ENCODE peak calls at places on chromosomes 2 and 18, in eight cellular contexts. T, K, M, F, C, B, E and A are unnamed samples.
A peak's percentile ranks its signal among the peaks of the same experiment; 100 is the strongest.

GRCh38 chr2:45855374-45855773 is 203.9 kb downstream of the PRKCE start:
- DNase-seq in T (no peak), K (no peak), M (no peak), F (no peak), C (no peak), B (no peak), E (no peak), A (no peak)

GRCh38 chr2:197205590-197206215 is 104.9 kb downstream of the ANKRD44 start:
- DNase-seq in T (peak; percentile 53), K (no peak), M (no peak), F (peak; percentile 32), C (no peak), B (peak; percentile 42), E (no peak), A (no peak)

GRCh38 chr2:69755862-69756467 is 14.0 kb downstream of the ANXA4 start:
- DNase-seq in T (no peak), K (no peak), M (no peak), F (no peak), C (no peak), B (no peak), E (no peak), A (peak; percentile 74)

GRCh38 chr2:65214843-65215242 is 12.8 kb upstream of the ACTR2 start:
- DNase-seq in T (no peak), K (no peak), M (no peak), F (no peak), C (no peak), B (no peak), E (no peak), A (no peak)

GRCh38 chr18:51120809-51121596 is 76.5 kb downstream of the MEX3C start:
- DNase-seq in T (no peak), K (no peak), M (no peak), F (no peak), C (no peak), B (no peak), E (no peak), A (no peak)

GRCh38 chr2:19901201-19901457 is 654 bp downstream of the TTC32 start:
- DNase-seq in T (no peak), K (no peak), M (no peak), F (no peak), C (no peak), B (no peak), E (peak; percentile 41), A (no peak)

GRCh38 chr2:99198103-99198841 is 17.3 kb downstream of the MRPL30 start:
- DNase-seq in T (no peak), K (no peak), M (no peak), F (no peak), C (no peak), B (no peak), E (no peak), A (no peak)

GRCh38 chr2:113158884-113159553 is 14.8 kb upstream of the PSD4 start:
- DNase-seq in T (no peak), K (no peak), M (no peak), F (no peak), C (no peak), B (no peak), E (no peak), A (no peak)

GRCh38 chr18:3683483-3683882 is 233.5 kb downstream of the TGIF1 start:
- DNase-seq in T (no peak), K (peak; percentile 2), M (no peak), F (no peak), C (no peak), B (no peak), E (no peak), A (no peak)

GRCh38 chr18:11946756-11947155 is 34.6 kb upstream of the IMPA2 start:
- DNase-seq in T (no peak), K (no peak), M (no peak), F (no peak), C (no peak), B (no peak), E (no peak), A (no peak)

GRCh38 chr2:241214766-241215165 is 26.3 kb downstream of the ANO7 start:
- DNase-seq in T (no peak), K (no peak), M (no peak), F (no peak), C (no peak), B (no peak), E (no peak), A (no peak)

GRCh38 chr2:96092896-96093295 is 23.5 kb downstream of the ADRA2B start:
- DNase-seq in T (no peak), K (no peak), M (no peak), F (no peak), C (no peak), B (no peak), E (no peak), A (no peak)

GRCh38 chr2:165725421-165725820 is 68.6 kb downstream of the GALNT3 start:
- DNase-seq in T (no peak), K (no peak), M (no peak), F (no peak), C (no peak), B (no peak), E (no peak), A (peak; percentile 17)

GRCh38 chr2:120779781-120780283 is 44.2 kb downstream of the GLI2 start:
- DNase-seq in T (no peak), K (no peak), M (no peak), F (no peak), C (no peak), B (no peak), E (no peak), A (peak; percentile 49)

GRCh38 chr2:230203110-230203676 is 16.6 kb downstream of the SP110 start:
- DNase-seq in T (peak; percentile 53), K (no peak), M (no peak), F (no peak), C (no peak), B (no peak), E (no peak), A (no peak)

GRCh38 chr2:70616168-70616694 is 62.6 kb upstream of the TGFA start:
- DNase-seq in T (no peak), K (no peak), M (no peak), F (no peak), C (no peak), B (no peak), E (no peak), A (no peak)

GRCh38 chr2:187453078-187453641 is 5.1 kb upstream of the CALCRL start:
- DNase-seq in T (peak; percentile 4), K (peak; percentile 40), M (no peak), F (no peak), C (peak; percentile 1), B (no peak), E (no peak), A (no peak)

GRCh38 chr2:238891667-238892500 is 44.0 kb downstream of the TWIST2 start:
- DNase-seq in T (no peak), K (no peak), M (no peak), F (no peak), C (no peak), B (no peak), E (no peak), A (no peak)

GRCh38 chr18:37486848-37487247 is 78.8 kb downstream of the CELF4 start:
- DNase-seq in T (no peak), K (no peak), M (no peak), F (no peak), C (no peak), B (no peak), E (no peak), A (no peak)

GRCh38 chr2:648476-649424 is 28.5 kb downstream of the TMEM18 start:
- DNase-seq in T (no peak), K (no peak), M (no peak), F (no peak), C (no peak), B (no peak), E (no peak), A (no peak)